ENCODE peak calls at places on chromosomes 7 and 10, in eight cellular contexts. X is transverse colon, B is psoas muscle, D is cardiac fibroblast, K is tibial artery, G is fibroblast of lung, F is astrocyte of the spinal cord, H is AG04449. S is an unnamed sample.

GRCh38 chr10:8066797-8067196 is 12.3 kb downstream of the GATA3 start:
- DNase-seq in H (no peak), X (no peak), G (no peak), D (no peak), F (no peak), K (no peak), B (no peak), S (no peak)

GRCh38 chr10:120738658-120739057 is 112.5 kb upstream of the WDR11 start:
- DNase-seq in K (no peak), D (no peak), X (no peak), F (no peak), B (no peak), H (no peak), G (peak; percentile 5), S (no peak)

GRCh38 chr10:62062028-62062427 is 160.5 kb downstream of the ARID5B start:
- DNase-seq in K (no peak), D (no peak), H (no peak), B (no peak), F (no peak), G (no peak), X (no peak), S (no peak)

GRCh38 chr7:20785211-20786048 is 1.3 kb downstream of the SP8 start:
- DNase-seq in D (no peak), G (no peak), K (no peak), B (no peak), H (no peak), F (no peak), X (no peak), S (no peak)

GRCh38 chr10:111551001-111551400 is 474.2 kb downstream of the ADRA2A start:
- DNase-seq in X (no peak), G (no peak), H (peak; percentile 0), B (no peak), K (no peak), D (peak; percentile 51), F (no peak), S (peak; percentile 24)

GRCh38 chr10:91976324-91977051 is 52.9 kb downstream of the BTAF1 start:
- DNase-seq in G (no peak), F (no peak), K (no peak), B (no peak), X (no peak), H (no peak), D (peak; percentile 35), S (no peak)

GRCh38 chr7:90688826-90689225 is 92.7 kb downstream of the CDK14 start:
- DNase-seq in F (no peak), X (no peak), K (no peak), B (no peak), D (no peak), G (no peak), H (no peak), S (no peak)

GRCh38 chr10:59126992-59127391 is 49.5 kb upstream of the PHYHIPL start:
- DNase-seq in K (no peak), F (no peak), H (no peak), X (no peak), B (no peak), G (no peak), D (no peak), S (no peak)

GRCh38 chr10:52376665-52377354 is 62.7 kb downstream of the DKK1 start:
- DNase-seq in D (no peak), K (no peak), X (no peak), G (peak; percentile 13), F (no peak), B (no peak), H (no peak), S (no peak)

GRCh38 chr10:132204781-132205473 is 18.2 kb downstream of the DPYSL4 start:
- DNase-seq in X (no peak), B (no peak), D (no peak), F (no peak), H (no peak), K (no peak), G (no peak), S (no peak)

GRCh38 chr7:97757824-97758223 is 25.9 kb downstream of the TAC1 start:
- DNase-seq in H (no peak), K (no peak), B (no peak), D (no peak), X (no peak), G (no peak), F (no peak), S (no peak)

GRCh38 chr10:1199897-1200721 is 143.9 kb downstream of the WDR37 start:
- DNase-seq in K (no peak), D (no peak), F (no peak), X (peak; percentile 6), B (no peak), G (no peak), H (no peak), S (no peak)

GRCh38 chr7:32579776-32580175 is 84.5 kb downstream of the AVL9 start:
- DNase-seq in D (no peak), K (no peak), H (no peak), G (no peak), B (no peak), F (no peak), X (no peak), S (no peak)

GRCh38 chr7:45148653-45148973 is 9.0 kb upstream of the RAMP3 start:
- DNase-seq in F (no peak), X (no peak), K (no peak), D (peak; percentile 5), B (no peak), G (no peak), H (no peak), S (no peak)

GRCh38 chr7:64037095-64037494 is 8.1 kb upstream of the ZNF727 start:
- DNase-seq in D (no peak), K (no peak), B (no peak), H (no peak), X (no peak), G (no peak), F (no peak), S (no peak)

GRCh38 chr10:119659951-119660350 is 8.8 kb downstream of the BAG3 start:
- DNase-seq in D (no peak), F (no peak), G (no peak), K (no peak), X (no peak), B (no peak), H (no peak), S (no peak)

GRCh38 chr10:49367600-49367999 is 28.3 kb downstream of the DRGX start:
- DNase-seq in X (no peak), B (no peak), G (no peak), D (no peak), F (no peak), H (no peak), K (no peak), S (no peak)

GRCh38 chr10:12534824-12535223 is 185.5 kb downstream of the CAMK1D start:
- DNase-seq in B (no peak), F (no peak), G (peak; percentile 52), D (no peak), K (no peak), X (no peak), H (no peak), S (no peak)

GRCh38 chr10:46077616-46078268 is 31.7 kb upstream of the MSMB start:
- DNase-seq in H (no peak), B (no peak), K (no peak), X (no peak), G (no peak), F (no peak), D (no peak), S (no peak)

GRCh38 chr7:27117687-27118491 is 12.7 kb downstream of the HOXA4 start:
- DNase-seq in X (no peak), F (peak; percentile 91), D (no peak), G (peak; percentile 89), H (no peak), K (no peak), B (no peak), S (peak; percentile 60)

DNA sequence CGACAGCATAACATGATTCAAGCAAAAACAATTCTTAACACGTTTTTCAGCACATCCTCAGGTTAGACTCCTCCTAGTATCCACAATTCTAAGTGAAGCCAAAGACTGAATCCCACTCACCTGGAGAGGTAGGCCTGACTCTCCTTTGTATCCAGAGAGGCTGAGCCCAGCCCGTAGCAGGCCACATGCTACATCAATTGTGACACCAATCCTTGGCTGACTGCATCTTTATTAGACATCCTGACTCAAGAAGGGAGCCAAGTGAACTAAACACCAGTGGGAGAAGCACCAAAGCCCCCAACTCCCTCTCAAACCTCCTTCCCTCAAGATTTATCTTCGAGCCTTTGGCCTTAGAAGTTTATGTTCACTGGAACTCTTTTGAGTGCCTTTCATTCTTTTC is 125.5 kb upstream of the PDLIM1 start:
- DNase-seq in G (no peak), F (no peak), D (no peak), X (no peak), K (peak; percentile 58), B (no peak), H (no peak), S (no peak)
- H3K4me3 ChIP-seq in G (no peak overlapping the region), F (no peak overlapping the region), D (no peak overlapping the region), X (no peak overlapping the region), K (no peak overlapping the region), B (peak overlapping the region; percentile 65), H (no peak overlapping the region), S (no peak overlapping the region)

GRCh38 chr7:104677587-104677986 is 336.4 kb upstream of the KMT2E start:
- DNase-seq in H (no peak), F (no peak), G (no peak), X (no peak), B (no peak), D (no peak), K (no peak), S (no peak)

GRCh38 chr7:104679085-104679484 is 334.9 kb upstream of the KMT2E start:
- DNase-seq in G (no peak), X (no peak), K (no peak), F (no peak), B (no peak), H (no peak), D (no peak), S (no peak)
- TF ChIP-seq CTCF in G (no peak), X (no peak), K (no peak), F (no peak), B (no peak), H (no peak), D (no peak), S (no peak)

DNA sequence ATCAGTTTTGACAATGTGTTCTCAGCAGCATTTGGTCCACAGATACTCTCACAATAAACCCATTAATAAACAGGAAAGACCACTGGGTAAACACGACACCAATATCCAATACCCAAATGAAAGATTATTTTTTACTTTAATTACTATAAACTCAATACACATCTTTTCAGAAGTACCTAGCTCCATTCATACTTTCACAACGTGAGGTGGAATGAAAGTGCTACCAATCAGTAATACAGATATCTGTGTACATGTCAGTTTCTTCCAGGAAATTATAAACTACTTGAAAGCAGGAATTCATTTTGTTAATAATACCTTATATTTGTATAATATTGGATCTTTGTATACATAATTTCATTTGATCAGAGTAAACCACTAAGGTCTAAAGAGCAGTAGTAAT is 11.9 kb downstream of the CDK6 start:
- DNase-seq in G (no peak), H (no peak), F (no peak), K (no peak), X (no peak), B (no peak), D (no peak), S (no peak)
- H3K4me3 ChIP-seq in G (no peak overlapping the region), H (no peak overlapping the region), F (no peak overlapping the region), K (no peak overlapping the region), X (no peak overlapping the region), B (no peak overlapping the region), D (no peak overlapping the region), S (no peak overlapping the region)

DNA sequence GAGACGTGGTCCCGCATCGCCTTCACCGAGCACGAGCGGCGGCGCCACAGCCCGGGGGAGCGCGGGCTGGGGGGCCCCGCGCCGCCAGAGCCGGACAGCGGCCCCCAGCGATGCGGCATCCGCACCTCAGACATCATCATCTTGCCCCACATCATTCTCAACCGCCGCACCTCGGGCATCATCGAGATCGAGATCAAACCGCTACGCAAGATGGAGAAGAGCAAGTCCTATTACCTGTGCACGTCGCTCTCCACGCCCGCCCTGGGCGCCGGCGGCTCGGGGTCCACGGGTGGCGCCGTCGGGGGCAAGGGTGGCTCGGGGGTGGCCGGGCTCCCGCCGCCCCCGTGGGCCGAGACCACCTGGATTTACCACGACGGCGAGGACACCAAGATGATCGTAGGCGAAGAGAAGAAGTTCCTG is 733 bp downstream of the CNNM2 start:
- DNase-seq in G (no peak), F (no peak), H (no peak), X (peak; percentile 30), B (no peak), K (no peak), D (no peak), S (no peak)
- TF ChIP-seq CTCF in G (no peak), F (no peak), H (no peak), X (no peak), B (no peak), K (no peak), D (no peak), S (no peak)